ENCODE peak calls at places on chromosomes 3 and 15, in six cellular contexts. L is GM12878, B is endothelial cell of umbilical vein, W is HepG2, E is NB4, D is K562. X is an unnamed sample.

GRCh38 chr3:122969585-122970453 is 57.7 kb downstream of the SEMA5B start:
- DNase-seq in L (no peak), B (no peak), W (no peak), E (no peak), D (no peak), X (no peak)

GRCh38 chr3:37114251-37115145 is 59.9 kb downstream of the LRRFIP2 start:
- DNase-seq in L (no peak), B (peak), W (no peak), E (no peak), D (no peak), X (no peak)

GRCh38 chr3:184678317-184679055 is 33.4 kb downstream of the MAGEF1 start:
- DNase-seq in L (no peak), B (no peak), W (no peak), E (no peak), D (no peak), X (no peak)

GRCh38 chr15:32148833-32149555 is 118.7 kb downstream of the CHRNA7 start:
- DNase-seq in L (no peak), B (no peak), W (no peak), E (no peak), D (no peak), X (no peak)

GRCh38 chr3:120432105-120432860 is 18.5 kb downstream of the FSTL1 start:
- DNase-seq in L (no peak), B (no peak), W (no peak), E (no peak), D (peak), X (no peak)

GRCh38 chr3:25472747-25473146 is 44.7 kb downstream of the RARB start:
- DNase-seq in L (no peak), B (no peak), W (no peak), E (no peak), D (no peak), X (no peak)

GRCh38 chr3:189625566-189625965 is 5.6 kb upstream of the TP63 start:
- DNase-seq in L (no peak), B (no peak), W (no peak), E (no peak), D (no peak), X (no peak)

GRCh38 chr3:100083209-100083608 is 31.1 kb downstream of the FILIP1L start:
- DNase-seq in L (no peak), B (no peak), W (no peak), E (no peak), D (no peak), X (no peak)

GRCh38 chr15:85588657-85589056 is 206.1 kb downstream of the KLHL25 start:
- DNase-seq in L (no peak), B (no peak), W (no peak), E (no peak), D (no peak), X (no peak)

GRCh38 chr3:139448104-139448503 is 28.2 kb downstream of the RBP2 start:
- DNase-seq in L (no peak), B (no peak), W (no peak), E (no peak), D (no peak), X (no peak)

GRCh38 chr3:107927361-107928083 is 163.3 kb downstream of the CD47 start:
- DNase-seq in L (no peak), B (peak), W (peak), E (peak), D (peak), X (peak)

GRCh38 chr3:148175215-148175614 is 522.5 kb upstream of the AGTR1 start:
- DNase-seq in L (no peak), B (no peak), W (no peak), E (no peak), D (no peak), X (no peak)

GRCh38 chr3:43648957-43649356 is 27.1 kb upstream of the ANO10 start:
- DNase-seq in L (no peak), B (no peak), W (no peak), E (no peak), D (no peak), X (no peak)

GRCh38 chr3:77319711-77320110 is 279.8 kb downstream of the ROBO2 start:
- DNase-seq in L (no peak), B (no peak), W (peak), E (peak), D (peak), X (no peak)

GRCh38 chr3:109132801-109133473 is 3.6 kb upstream of the C3orf85 start:
- DNase-seq in L (no peak), B (no peak), W (no peak), E (no peak), D (no peak), X (peak)

GRCh38 chr3:138412821-138413531 is 21.4 kb upstream of the ESYT3 start:
- DNase-seq in L (no peak), B (no peak), W (no peak), E (peak), D (no peak), X (no peak)

GRCh38 chr3:147518465-147518864 is 109.3 kb downstream of the ZIC1 start:
- DNase-seq in L (no peak), B (no peak), W (no peak), E (peak), D (no peak), X (no peak)

GRCh38 chr3:184733971-184734608 is 22.2 kb upstream of the MAGEF1 start:
- DNase-seq in L (no peak), B (no peak), W (no peak), E (no peak), D (peak), X (no peak)

GRCh38 chr3:116153174-116153573 is 292.1 kb downstream of the LSAMP start:
- DNase-seq in L (no peak), B (no peak), W (no peak), E (no peak), D (no peak), X (no peak)

GRCh38 chr3:181936774-181937173 is 225.0 kb downstream of the SOX2 start:
- DNase-seq in L (no peak), B (no peak), W (no peak), E (no peak), D (no peak), X (no peak)

GRCh38 chr3:25719321-25719720 is 54.6 kb upstream of the TOP2B start:
- DNase-seq in L (no peak), B (no peak), W (no peak), E (no peak), D (no peak), X (no peak)

GRCh38 chr3:123920868-123921267 is 36.7 kb upstream of the MYLK start:
- DNase-seq in L (no peak), B (no peak), W (no peak), E (no peak), D (no peak), X (no peak)

GRCh38 chr3:190862209-190863118 is at the start of gene GMNC:
- DNase-seq in L (no peak), B (peak), W (peak), E (no peak), D (no peak), X (peak)

GRCh38 chr15:36798366-36798765 is 218.9 kb downstream of the CDIN1 start:
- DNase-seq in L (no peak), B (peak), W (no peak), E (no peak), D (no peak), X (peak)

GRCh38 chr15:76401285-76401684 is 64.7 kb downstream of the ISL2 start:
- DNase-seq in L (no peak), B (no peak), W (no peak), E (peak), D (no peak), X (no peak)

GRCh38 chr15:92050220-92050898 is 196.9 kb downstream of the SLCO3A1 start:
- DNase-seq in L (no peak), B (no peak), W (no peak), E (no peak), D (no peak), X (no peak)

GRCh38 chr3:106183762-106184391 is 315.1 kb upstream of the CBLB start:
- DNase-seq in L (peak), B (no peak), W (no peak), E (no peak), D (no peak), X (no peak)

GRCh38 chr3:40939113-40940070 is 259.9 kb upstream of the CTNNB1 start:
- DNase-seq in L (no peak), B (peak), W (no peak), E (no peak), D (no peak), X (no peak)

GRCh38 chr3:32238027-32238815 is at the start of gene CMTM8:
- DNase-seq in L (no peak), B (peak), W (peak), E (peak), D (peak), X (peak)

GRCh38 chr3:172317984-172318383 is 130.3 kb downstream of the GHSR start:
- DNase-seq in L (peak), B (peak), W (no peak), E (peak), D (no peak), X (peak)

GRCh38 chr15:76829939-76830338 is 75.2 kb downstream of the SCAPER start:
- DNase-seq in L (no peak), B (no peak), W (no peak), E (no peak), D (no peak), X (no peak)

GRCh38 chr3:165502707-165503106 is 306.5 kb upstream of the SLITRK3 start:
- DNase-seq in L (no peak), B (no peak), W (no peak), E (no peak), D (no peak), X (no peak)

GRCh38 chr3:113232367-113232766 is 21.0 kb downstream of the BOC start:
- DNase-seq in L (no peak), B (no peak), W (no peak), E (no peak), D (no peak), X (no peak)

GRCh38 chr3:12585181-12585580 is 28.3 kb downstream of the MKRN2 start:
- DNase-seq in L (no peak), B (no peak), W (no peak), E (no peak), D (no peak), X (no peak)

GRCh38 chr3:195450731-195451229 is 8.0 kb upstream of the ACAP2 start:
- DNase-seq in L (no peak), B (no peak), W (no peak), E (peak), D (no peak), X (no peak)

GRCh38 chr3:167116120-167116922 is 263.8 kb downstream of the ZBBX start:
- DNase-seq in L (no peak), B (no peak), W (no peak), E (no peak), D (no peak), X (no peak)

GRCh38 chr15:100762913-100763627 is 116.6 kb upstream of the ALDH1A3 start:
- DNase-seq in L (no peak), B (no peak), W (no peak), E (no peak), D (no peak), X (no peak)

GRCh38 chr3:171654809-171655208 is 155.5 kb downstream of the PLD1 start:
- DNase-seq in L (no peak), B (peak), W (no peak), E (no peak), D (no peak), X (no peak)

GRCh38 chr3:57077630-57078365 is 17.3 kb downstream of the SPATA12 start:
- DNase-seq in L (no peak), B (no peak), W (peak), E (peak), D (no peak), X (no peak)

GRCh38 chr3:57076422-57076951 is 16.0 kb downstream of the SPATA12 start:
- DNase-seq in L (no peak), B (no peak), W (no peak), E (no peak), D (no peak), X (no peak)

GRCh38 chr3:57079221-57079831 is 18.9 kb downstream of the SPATA12 start:
- DNase-seq in L (no peak), B (peak), W (peak), E (peak), D (peak), X (peak)

GRCh38 chr3:57080171-57080570 is 19.7 kb downstream of the SPATA12 start:
- DNase-seq in L (no peak), B (no peak), W (no peak), E (no peak), D (no peak), X (no peak)

GRCh38 chr3:57078366-57079220 is 18.1 kb downstream of the SPATA12 start:
- DNase-seq in L (no peak), B (peak), W (peak), E (peak), D (peak), X (peak)
- TF ChIP-seq MYC in L (no peak), B (no peak), W (no peak), E (no peak), D (no peak), X (no peak)

GRCh38 chr15:39785806-39786205 is 3.2 kb upstream of the FSIP1 start:
- DNase-seq in L (no peak), B (no peak), W (no peak), E (no peak), D (no peak), X (no peak)

GRCh38 chr15:39786444-39787056 is 3.9 kb upstream of the FSIP1 start:
- DNase-seq in L (no peak), B (peak), W (peak), E (peak), D (no peak), X (peak)

GRCh38 chr15:39784638-39785037 is 2.0 kb upstream of the FSIP1 start:
- DNase-seq in L (no peak), B (no peak), W (no peak), E (no peak), D (no peak), X (no peak)

GRCh38 chr15:39784125-39784524 is 1.5 kb upstream of the FSIP1 start:
- DNase-seq in L (no peak), B (peak), W (no peak), E (peak), D (no peak), X (no peak)

DNA sequence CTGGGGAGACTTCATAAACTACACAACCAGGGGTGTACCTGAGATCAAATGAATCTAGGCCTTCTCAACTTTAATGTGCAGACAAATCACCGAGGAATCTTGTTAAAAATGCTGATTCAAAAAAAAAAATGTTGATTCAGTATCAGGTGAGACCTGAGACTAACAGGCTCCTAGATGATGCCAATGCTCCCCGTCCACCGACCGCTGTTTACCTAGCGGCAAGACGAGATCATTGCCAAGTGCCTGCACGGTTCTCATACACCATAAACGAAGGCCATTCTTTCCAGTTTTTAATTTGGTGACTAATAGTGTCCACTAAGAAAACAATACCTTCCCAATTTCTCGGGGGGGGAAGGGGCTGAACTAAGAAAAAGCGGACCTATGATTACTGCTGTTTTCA is 2.5 kb upstream of the FSIP1 start:
- DNase-seq in L (no peak), B (peak), W (no peak), E (no peak), D (no peak), X (no peak)
- TF ChIP-seq MYC in L (no peak), B (no peak), W (no peak), E (no peak), D (no peak), X (no peak)

GRCh38 chr3:159877924-159878323 is 110.7 kb upstream of the IL12A start:
- DNase-seq in L (no peak), B (no peak), W (no peak), E (no peak), D (no peak), X (peak)
- TF ChIP-seq MYC in L (no peak), B (no peak), W (no peak), E (no peak), D (no peak), X (no peak)

GRCh38 chr3:197503652-197504051 is 52.1 kb downstream of the BDH1 start:
- DNase-seq in L (no peak), B (no peak), W (no peak), E (no peak), D (no peak), X (no peak)

GRCh38 chr3:197507081-197507480 is 48.7 kb downstream of the BDH1 start:
- DNase-seq in L (no peak), B (no peak), W (no peak), E (no peak), D (no peak), X (no peak)

GRCh38 chr3:197501879-197502620 is 53.7 kb downstream of the BDH1 start:
- DNase-seq in L (peak), B (peak), W (peak), E (peak), D (no peak), X (no peak)

GRCh38 chr3:197505796-197506553 is 49.8 kb downstream of the BDH1 start:
- DNase-seq in L (no peak), B (no peak), W (no peak), E (no peak), D (no peak), X (no peak)

DNA sequence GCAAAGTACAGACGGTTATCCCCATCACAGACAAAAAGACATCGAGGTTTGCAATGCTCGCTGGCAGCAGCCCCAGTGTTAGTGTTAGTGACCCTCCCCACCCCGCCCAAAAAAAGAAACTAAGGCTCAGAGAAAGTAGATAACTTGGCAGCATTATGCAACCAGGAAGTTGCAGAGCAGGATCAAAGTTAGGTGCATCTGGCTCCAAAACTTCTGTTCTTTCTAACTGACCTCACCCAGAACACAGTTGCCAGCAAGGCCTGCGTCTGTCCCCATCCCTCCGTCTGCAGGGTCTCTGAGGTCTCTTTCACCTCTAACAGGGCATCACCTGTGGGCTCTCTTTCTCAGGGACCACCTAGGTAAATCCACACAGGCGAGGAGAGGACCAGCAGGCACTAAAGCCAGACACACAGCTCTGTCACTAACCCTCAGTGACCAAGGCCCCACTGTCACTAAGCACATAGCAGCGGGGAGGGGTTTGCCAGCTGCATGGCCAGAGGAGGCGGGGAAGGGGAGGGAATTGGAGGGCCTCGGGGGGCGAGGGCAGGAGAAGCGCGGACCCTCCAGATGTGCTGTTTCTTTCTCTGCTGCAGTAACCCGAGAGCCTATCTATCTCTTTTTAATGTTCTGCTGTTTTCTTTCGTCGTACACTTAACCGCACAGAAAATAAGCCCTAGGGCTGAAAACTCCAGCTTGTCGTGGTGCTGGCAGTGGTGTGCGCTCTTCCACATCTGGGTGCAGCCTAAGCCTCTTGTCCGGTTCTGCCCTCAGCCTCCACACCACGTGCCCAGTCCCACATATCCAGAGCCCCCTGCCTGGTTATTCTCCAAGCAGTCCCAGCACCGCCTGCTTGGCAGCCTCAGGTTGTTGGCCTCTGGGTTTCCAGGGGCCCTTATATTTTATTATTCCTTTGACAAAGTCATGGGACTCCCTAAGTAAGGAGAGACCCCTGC is 51.3 kb downstream of the BDH1 start:
- DNase-seq in L (no peak), B (no peak), W (no peak), E (no peak), D (no peak), X (no peak)
- TF ChIP-seq MYC in L (no peak), B (no peak), W (no peak), E (no peak), D (no peak), X (no peak)

GRCh38 chr3:38247366-38248035 is 18.1 kb upstream of the SLC22A13 start:
- DNase-seq in L (no peak), B (peak), W (peak), E (no peak), D (no peak), X (peak)
- TF ChIP-seq MYC in L (no peak), B (no peak), W (no peak), E (no peak), D (no peak), X (no peak)

GRCh38 chr15:46413799-46414198 is 779.0 kb downstream of the SQOR start:
- DNase-seq in L (no peak), B (no peak), W (no peak), E (no peak), D (no peak), X (no peak)
- TF ChIP-seq MYC in L (no peak), B (no peak), W (no peak), E (no peak), D (no peak), X (no peak)

GRCh38 chr3:101701696-101702634 is 15.4 kb upstream of the RPL24 start:
- DNase-seq in L (no peak), B (no peak), W (no peak), E (no peak), D (no peak), X (no peak)

GRCh38 chr3:101702726-101703125 is 16.2 kb upstream of the RPL24 start:
- DNase-seq in L (no peak), B (no peak), W (no peak), E (no peak), D (no peak), X (no peak)

DNA sequence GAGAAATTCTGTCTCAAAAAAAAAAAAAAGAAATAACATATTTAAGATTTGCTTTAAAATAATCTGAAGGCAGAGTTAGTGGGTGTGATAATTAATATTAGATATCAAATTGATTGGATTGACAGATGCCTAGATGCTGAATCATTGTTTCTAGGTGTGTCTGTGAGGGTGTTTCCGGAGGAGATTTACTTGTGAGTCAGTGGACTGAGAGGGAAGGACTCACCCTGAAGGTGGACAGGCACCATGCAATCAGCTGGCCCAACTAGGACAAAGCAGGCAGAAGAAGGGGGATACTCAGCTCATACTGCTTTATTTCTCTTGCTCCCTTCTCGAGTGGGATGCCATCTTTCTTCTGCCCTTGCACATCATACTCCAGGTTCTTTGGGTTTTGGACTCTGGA is 16.7 kb upstream of the RPL24 start:
- DNase-seq in L (no peak), B (no peak), W (no peak), E (no peak), D (no peak), X (peak)
- TF ChIP-seq MYC in L (no peak), B (no peak), W (no peak), E (no peak), D (no peak), X (no peak)

GRCh38 chr15:41919201-41919820 is 25.5 kb upstream of the SPTBN5 start:
- DNase-seq in L (no peak), B (no peak), W (no peak), E (no peak), D (no peak), X (no peak)

GRCh38 chr15:41918506-41919126 is 24.8 kb upstream of the SPTBN5 start:
- DNase-seq in L (no peak), B (no peak), W (no peak), E (no peak), D (no peak), X (no peak)

GRCh38 chr15:41915203-41915994 is 21.5 kb upstream of the SPTBN5 start:
- DNase-seq in L (no peak), B (no peak), W (no peak), E (no peak), D (no peak), X (no peak)

GRCh38 chr15:41919954-41920538 is 26.2 kb upstream of the SPTBN5 start:
- DNase-seq in L (no peak), B (peak), W (no peak), E (no peak), D (no peak), X (peak)

GRCh38 chr15:41917767-41918430 is 24.0 kb upstream of the SPTBN5 start:
- DNase-seq in L (no peak), B (peak), W (no peak), E (no peak), D (peak), X (peak)
- TF ChIP-seq MYC in L (no peak), B (peak), W (no peak), E (no peak), D (no peak), X (no peak)

X was measured in A549.